ENCODE peak calls at places on chromosomes 11 and 22, in five cellular contexts. A, C, L, G and V are unnamed samples.

GRCh38 chr22:39820266-39820665 is 73.3 kb downstream of the ENTHD1 start:
- DNase-seq in A (no peak), C (no peak), L (peak; percentile 14), G (no peak), V (no peak)

GRCh38 chr22:33361581-33361980 is 303.4 kb upstream of the SYN3 start:
- DNase-seq in A (no peak), C (peak; percentile 57), L (peak; percentile 33), G (no peak), V (no peak)

GRCh38 chr22:23415490-23415851 is 164.6 kb downstream of the IGLL1 start:
- DNase-seq in A (no peak), C (no peak), L (no peak), G (no peak), V (no peak)

GRCh38 chr11:28448186-28448585 is 340.0 kb downstream of the METTL15 start:
- DNase-seq in A (no peak), C (no peak), L (peak; percentile 2), G (no peak), V (no peak)

GRCh38 chr11:27174026-27174425 is 133.4 kb downstream of the BBOX1 start:
- DNase-seq in A (no peak), C (no peak), L (no peak), G (no peak), V (no peak)

GRCh38 chr22:24726848-24727217 is 47.7 kb downstream of the PIWIL3 start:
- DNase-seq in A (no peak), C (no peak), L (no peak), G (no peak), V (no peak)

GRCh38 chr11:61153593-61154090 is 7.6 kb downstream of the VPS37C start:
- DNase-seq in A (no peak), C (peak; percentile 36), L (no peak), G (no peak), V (no peak)

GRCh38 chr11:92628401-92629292 is 340.8 kb upstream of the MTNR1B start:
- DNase-seq in A (no peak), C (no peak), L (no peak), G (no peak), V (no peak)

GRCh38 chr22:36532466-36532865 is 3.5 kb upstream of the EIF3D start:
- DNase-seq in A (no peak), C (no peak), L (no peak), G (no peak), V (no peak)

GRCh38 chr11:31763296-31763695 is 47.8 kb downstream of the PAX6 start:
- DNase-seq in A (no peak), C (peak; percentile 45), L (no peak), G (no peak), V (no peak)

GRCh38 chr11:118086913-118087768 is at the start of gene SMIM35:
- DNase-seq in A (no peak), C (no peak), L (no peak), G (no peak), V (no peak)

GRCh38 chr22:22520020-22520656 is at the start of gene ZNF280A:
- DNase-seq in A (peak; percentile 98), C (peak; percentile 38), L (peak; percentile 87), G (no peak), V (no peak)

GRCh38 chr11:87466228-87466627 is 428.5 kb downstream of the TMEM135 start:
- DNase-seq in A (no peak), C (no peak), L (no peak), G (no peak), V (no peak)

GRCh38 chr22:17117890-17118289 is 3.3 kb downstream of the TMEM121B start:
- DNase-seq in A (no peak), C (no peak), L (no peak), G (peak; percentile 4), V (peak; percentile 33)

GRCh38 chr11:4606231-4607015 is 1.6 kb downstream of the TRIM68 start:
- DNase-seq in A (no peak), C (no peak), L (no peak), G (no peak), V (no peak)

GRCh38 chr11:117786099-117786870 is 10.7 kb downstream of the DSCAML1 start:
- DNase-seq in A (no peak), C (no peak), L (peak; percentile 31), G (no peak), V (no peak)

GRCh38 chr11:70897429-70897828 is 354.9 kb downstream of the SHANK2 start:
- DNase-seq in A (no peak), C (no peak), L (no peak), G (no peak), V (no peak)

GRCh38 chr11:506950-507726 is at the start of gene RNH1:
- DNase-seq in A (peak; percentile 98), C (peak; percentile 93), L (peak; percentile 97), G (peak; percentile 58), V (peak; percentile 90)

GRCh38 chr11:118156531-118157185 is 4.0 kb upstream of the SCN4B start:
- DNase-seq in A (peak; percentile 53), C (peak; percentile 74), L (no peak), G (no peak), V (no peak)

GRCh38 chr11:57476223-57476882 is 16.0 kb downstream of the RTN4RL2 start:
- DNase-seq in A (no peak), C (peak; percentile 67), L (no peak), G (no peak), V (no peak)

GRCh38 chr22:48781391-48781790 is 1046.3 kb downstream of the BRD1 start:
- DNase-seq in A (no peak), C (no peak), L (no peak), G (no peak), V (no peak)

GRCh38 chr11:69657456-69657910 is 16.5 kb downstream of the CCND1 start:
- DNase-seq in A (no peak), C (no peak), L (no peak), G (no peak), V (no peak)

GRCh38 chr11:91761406-91762027 is 463.1 kb upstream of the FAT3 start:
- DNase-seq in A (no peak), C (peak; percentile 11), L (no peak), G (no peak), V (no peak)

GRCh38 chr11:61626580-61627380 is 45.9 kb upstream of the SYT7 start:
- DNase-seq in A (no peak), C (peak; percentile 79), L (no peak), G (no peak), V (no peak)

GRCh38 chr11:6099577-6099976 is 7.9 kb upstream of the OR56B4 start:
- DNase-seq in A (no peak), C (peak; percentile 60), L (no peak), G (no peak), V (no peak)

DNA sequence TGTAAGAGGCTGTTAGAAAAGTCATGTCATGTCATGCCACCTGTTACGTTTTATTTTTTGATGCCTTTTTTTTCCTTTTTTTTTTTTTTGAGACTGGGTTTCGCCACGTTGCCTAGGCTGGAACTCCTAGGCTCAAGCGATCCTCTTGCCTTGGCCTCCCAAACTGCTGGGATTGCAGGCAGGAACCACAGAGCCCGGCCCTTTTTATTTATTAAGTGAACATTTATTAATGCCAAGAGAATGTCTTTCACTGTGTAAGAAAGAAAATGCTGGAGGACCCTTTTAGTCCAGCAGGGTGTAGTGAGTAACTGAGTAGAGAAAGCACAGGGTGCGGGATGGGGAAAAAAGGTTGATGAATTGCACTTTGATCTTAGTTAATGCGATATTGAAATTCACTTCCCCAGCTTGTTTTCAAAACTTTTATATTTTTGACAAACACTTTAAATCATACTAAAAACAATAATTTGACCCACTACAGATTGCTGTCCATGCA is 2.3 kb upstream of the XBP1 start:
- DNase-seq in A (no peak), C (no peak), L (no peak), G (no peak), V (no peak)
- TF ChIP-seq REST in A (no peak), C (no peak), L (no peak), G (no peak), V (no peak)

GRCh38 chr11:1746516-1746931 is 3.9 kb downstream of the IFITM10 start:
- DNase-seq in A (no peak), C (no peak), L (no peak), G (no peak), V (no peak)
- TF ChIP-seq REST in A (no peak), C (no peak), L (no peak), G (no peak), V (no peak)

DNA sequence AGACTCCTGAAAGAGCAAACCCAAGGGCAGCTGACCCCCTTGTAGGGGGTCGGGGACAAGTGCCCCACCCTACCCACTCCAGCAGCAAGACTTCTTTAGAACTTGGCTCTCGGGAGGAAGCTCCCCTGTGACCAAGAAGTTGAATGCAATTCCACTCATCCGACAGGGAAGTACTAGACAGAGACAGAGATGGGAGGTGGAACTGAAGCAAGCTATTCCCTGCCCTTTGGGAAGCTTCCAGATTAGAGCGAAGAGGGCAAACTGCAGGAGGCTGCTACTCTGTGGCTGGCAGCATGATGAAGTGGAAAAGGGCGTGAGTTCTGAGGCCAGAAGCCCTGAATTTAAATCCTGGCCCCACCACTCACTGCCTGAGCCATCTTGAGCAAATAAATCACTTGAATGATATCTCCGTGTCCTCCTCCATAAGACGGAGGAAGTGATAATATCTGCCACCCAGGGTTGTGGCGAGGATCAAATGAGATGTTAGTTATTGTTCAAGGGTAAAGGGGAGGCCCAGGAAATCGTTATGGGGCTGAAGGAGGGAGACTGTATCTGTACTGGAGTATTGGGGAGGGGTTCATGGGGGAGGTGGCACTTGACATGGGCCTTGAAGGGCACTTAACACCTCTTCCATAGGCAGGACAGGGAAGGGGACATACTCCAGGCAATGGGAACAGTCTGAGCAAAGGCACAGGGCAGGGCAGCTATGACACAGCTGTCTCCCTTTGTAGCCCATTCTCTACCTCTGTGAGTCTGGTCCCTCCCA is 16.2 kb upstream of the DGKZ start:
- DNase-seq in A (no peak), C (no peak), L (no peak), G (no peak), V (no peak)
- TF ChIP-seq REST in A (no peak), C (no peak), L (no peak), G (no peak), V (no peak)

GRCh38 chr22:32208681-32209080 is 3.8 kb upstream of the RFPL2 start:
- DNase-seq in A (no peak), C (no peak), L (no peak), G (no peak), V (no peak)
- TF ChIP-seq REST in A (no peak), C (no peak), L (no peak), G (no peak), V (no peak)

GRCh38 chr11:63922673-63923192 is 5.8 kb upstream of the RCOR2 start:
- DNase-seq in A (no peak), C (no peak), L (no peak), G (no peak), V (no peak)
- TF ChIP-seq REST in A (no peak), C (no peak), L (no peak), G (no peak), V (no peak)